ENCODE peak calls at places on chromosome 19, in seven cellular contexts. V is left kidney; J is T-helper 9 cell; P is activated naive CD4-positive, alpha-beta T cell; N is non-pigmented ciliary epithelial cell; U is thoracic aorta; H is H7. Z is an unnamed sample.
A peak's percentile ranks its signal among the peaks of the same experiment; 100 is the strongest.

GRCh38 chr19:3977242-3978143 is 6.6 kb upstream of the DAPK3 start:
- DNase-seq in V (no peak), J (no peak), P (no peak), N (no peak), U (no peak), H (peak; percentile 81), Z (no peak)

GRCh38 chr19:48477696-48478338 is 8.6 kb downstream of the CYTH2 start:
- DNase-seq in V (no peak), J (no peak), P (no peak), N (no peak), U (no peak), H (no peak), Z (no peak)

GRCh38 chr19:58305932-58306323 is 751 bp downstream of the ERVK3-1 start:
- DNase-seq in V (peak; percentile 9), J (no peak), P (no peak), N (no peak), U (no peak), H (no peak), Z (no peak)

GRCh38 chr19:1009043-1009975 is 9.1 kb downstream of the GRIN3B start:
- DNase-seq in V (no peak), J (no peak), P (no peak), N (no peak), U (no peak), H (peak; percentile 80), Z (no peak)

GRCh38 chr19:43408043-43408442 is 6.6 kb upstream of the TEX101 start:
- DNase-seq in V (no peak), J (no peak), P (no peak), N (no peak), U (no peak), H (peak; percentile 67), Z (no peak)

GRCh38 chr19:50458396-50459066 is 17.8 kb upstream of the EMC10 start:
- DNase-seq in V (peak; percentile 58), J (no peak), P (no peak), N (no peak), U (no peak), H (peak; percentile 75), Z (no peak)

GRCh38 chr19:48487944-48488343 is 18.8 kb downstream of the CYTH2 start:
- DNase-seq in V (no peak), J (no peak), P (no peak), N (no peak), U (peak; percentile 59), H (no peak), Z (no peak)

GRCh38 chr19:42068361-42068755 is 1.6 kb downstream of the GRIK5 start:
- DNase-seq in V (no peak), J (no peak), P (no peak), N (no peak), U (no peak), H (no peak), Z (no peak)

GRCh38 chr19:39206122-39206521 is 2.1 kb upstream of the SYCN start:
- DNase-seq in V (no peak), J (no peak), P (no peak), N (no peak), U (no peak), H (no peak), Z (no peak)

GRCh38 chr19:4454952-4455738 is 2.4 kb downstream of the UBXN6 start:
- DNase-seq in V (peak; percentile 80), J (no peak), P (no peak), N (no peak), U (no peak), H (peak; percentile 50), Z (no peak)

GRCh38 chr19:1265611-1266115 is 3.5 kb upstream of the CIRBP start:
- DNase-seq in V (peak; percentile 47), J (no peak), P (no peak), N (no peak), U (peak; percentile 87), H (no peak), Z (no peak)

GRCh38 chr19:40774916-40775631 is at the start of gene MIA:
- DNase-seq in V (no peak), J (no peak), P (no peak), N (no peak), U (no peak), H (no peak), Z (no peak)

GRCh38 chr19:1250374-1251232 is 2.2 kb downstream of the MIDN start:
- DNase-seq in V (peak; percentile 95), J (peak; percentile 56), P (no peak), N (no peak), U (no peak), H (peak; percentile 96), Z (peak; percentile 21)

GRCh38 chr19:29092712-29093552 is 120.0 kb downstream of the UQCRFS1 start:
- DNase-seq in V (no peak), J (no peak), P (no peak), N (no peak), U (no peak), H (no peak), Z (no peak)

GRCh38 chr19:7395793-7396192 is 47.1 kb downstream of the ARHGEF18 start:
- DNase-seq in V (no peak), J (no peak), P (no peak), N (no peak), U (no peak), H (no peak), Z (no peak)

GRCh38 chr19:17997969-17998826 is 9.8 kb upstream of the ARRDC2 start:
- DNase-seq in V (no peak), J (no peak), P (no peak), N (no peak), U (no peak), H (peak; percentile 78), Z (no peak)

GRCh38 chr19:52070496-52070895 is 21.9 kb upstream of the ZNF432 start:
- DNase-seq in V (no peak), J (no peak), P (no peak), N (peak; percentile 76), U (no peak), H (no peak), Z (no peak)

GRCh38 chr19:49474545-49474930 is 523 bp downstream of the FLT3LG start:
- DNase-seq in V (peak; percentile 41), J (no peak), P (no peak), N (no peak), U (no peak), H (no peak), Z (no peak)

GRCh38 chr19:48741222-48741999 is 1.0 kb upstream of the RASIP1 start:
- DNase-seq in V (peak; percentile 33), J (no peak), P (no peak), N (no peak), U (no peak), H (peak; percentile 97), Z (peak; percentile 37)

GRCh38 chr19:8361921-8362793 is 1.8 kb upstream of the ANGPTL4 start:
- DNase-seq in V (peak; percentile 73), J (no peak), P (no peak), N (peak; percentile 94), U (peak; percentile 94), H (no peak), Z (no peak)

GRCh38 chr19:6948884-6949283 is 61.5 kb downstream of the ADGRE1 start:
- DNase-seq in V (no peak), J (no peak), P (no peak), N (no peak), U (no peak), H (no peak), Z (no peak)

GRCh38 chr19:2173841-2174577 is 10.3 kb downstream of the DOT1L start:
- DNase-seq in V (peak; percentile 62), J (no peak), P (no peak), N (no peak), U (no peak), H (no peak), Z (no peak)

GRCh38 chr19:17766543-17767131 is 15.4 kb downstream of the FCHO1 start:
- DNase-seq in V (peak; percentile 93), J (no peak), P (no peak), N (peak; percentile 35), U (no peak), H (peak; percentile 89), Z (no peak)

GRCh38 chr19:17347361-17347760 is 10.0 kb downstream of the GTPBP3 start:
- DNase-seq in V (no peak), J (no peak), P (no peak), N (no peak), U (no peak), H (peak; percentile 39), Z (no peak)

GRCh38 chr19:28021316-28022185 is 1191.4 kb downstream of the UQCRFS1 start:
- DNase-seq in V (no peak), J (no peak), P (no peak), N (no peak), U (no peak), H (no peak), Z (no peak)